ENCODE peak calls at places on chromosomes 16 and 17, in seven cellular contexts. P, I, R, Z, N, V and T are unnamed samples.

GRCh38 chr16:49280861-49281331 is 742 bp downstream of the CBLN1 start:
- DNase-seq in Z (no peak), N (no peak), I (no peak), R (no peak), P (peak; percentile 57), V (no peak), T (no peak)

GRCh38 chr16:88039591-88039990 is 88.4 kb downstream of the BANP start:
- DNase-seq in R (no peak), V (no peak), Z (no peak), N (no peak), P (no peak), I (no peak), T (no peak)

GRCh38 chr17:39634384-39634871 is 2.5 kb upstream of the STARD3 start:
- DNase-seq in P (peak; percentile 28), N (no peak), I (peak; percentile 48), V (no peak), R (peak; percentile 51), Z (peak; percentile 33), T (no peak)

GRCh38 chr16:57754354-57755060 is 18.9 kb downstream of the KATNB1 start:
- DNase-seq in N (no peak), I (no peak), V (no peak), P (no peak), Z (no peak), R (no peak), T (no peak)

GRCh38 chr16:88384222-88385111 is 1.7 kb downstream of the ZNF469 start:
- DNase-seq in I (no peak), R (no peak), V (no peak), P (no peak), N (no peak), Z (no peak), T (no peak)

GRCh38 chr16:35690413-35690812 is 2231.0 kb downstream of the TP53TG3F start:
- DNase-seq in P (no peak), V (no peak), Z (no peak), I (no peak), N (no peak), R (no peak), T (no peak)

GRCh38 chr16:14635394-14636145 is 2.8 kb downstream of the BFAR start:
- DNase-seq in N (no peak), Z (no peak), P (no peak), V (no peak), R (no peak), I (no peak), T (no peak)

GRCh38 chr17:57453841-57454240 is 197.5 kb downstream of the MSI2 start:
- DNase-seq in P (no peak), R (no peak), Z (no peak), V (no peak), N (no peak), I (no peak), T (no peak)

GRCh38 chr16:54152362-54153239 is 134.0 kb downstream of the IRX3 start:
- DNase-seq in Z (no peak), R (peak; percentile 35), N (no peak), I (no peak), P (no peak), V (no peak), T (no peak)

GRCh38 chr17:62193297-62193696 is 128.2 kb upstream of the MED13 start:
- DNase-seq in R (peak; percentile 24), I (no peak), N (no peak), Z (no peak), V (no peak), P (no peak), T (no peak)

GRCh38 chr17:75759457-75759856 is 5.5 kb downstream of the GALK1 start:
- DNase-seq in Z (no peak), N (no peak), V (no peak), I (no peak), P (no peak), R (no peak), T (no peak)

GRCh38 chr16:75820672-75821071 is 94.4 kb upstream of the CPHXL start:
- DNase-seq in R (no peak), N (no peak), P (no peak), Z (peak; percentile 3), V (no peak), I (peak; percentile 14), T (no peak)

GRCh38 chr16:12721841-12722467 is 81.7 kb downstream of the CPPED1 start:
- DNase-seq in Z (no peak), P (no peak), N (no peak), V (no peak), R (no peak), I (peak; percentile 31), T (no peak)

GRCh38 chr17:1462164-1463112 is 6.4 kb upstream of the CRK start:
- DNase-seq in P (no peak), V (no peak), Z (no peak), R (no peak), I (no peak), N (no peak), T (no peak)

GRCh38 chr17:15377608-15378007 is 36.2 kb upstream of the TEKT3 start:
- DNase-seq in R (peak; percentile 25), Z (no peak), V (no peak), P (no peak), I (peak; percentile 21), N (no peak), T (no peak)

GRCh38 chr17:46878055-46878454 is 26.7 kb downstream of the WNT9B start:
- DNase-seq in N (no peak), V (no peak), R (no peak), I (no peak), P (no peak), Z (no peak), T (no peak)

GRCh38 chr16:25371342-25371741 is 113.7 kb upstream of the ZKSCAN2 start:
- DNase-seq in N (no peak), V (no peak), P (no peak), R (no peak), Z (no peak), I (no peak), T (no peak)

GRCh38 chr16:9901-10665 is 43.3 kb downstream of the POLR3K start:
- DNase-seq in V (no peak), I (no peak), P (no peak), N (peak; percentile 24), Z (no peak), R (no peak), T (no peak)

GRCh38 chr16:75810342-75810741 is 84.1 kb upstream of the CPHXL start:
- DNase-seq in R (no peak), V (no peak), N (no peak), I (no peak), P (no peak), Z (no peak), T (no peak)

GRCh38 chr17:78779848-78780247 is 2.2 kb downstream of the CYTH1 start:
- DNase-seq in I (no peak), R (no peak), Z (peak; percentile 25), N (peak; percentile 52), P (no peak), V (peak; percentile 55), T (no peak)

GRCh38 chr16:85834741-85835140 is 35.2 kb downstream of the COX4I1 start:
- DNase-seq in R (no peak), N (no peak), V (no peak), P (no peak), Z (no peak), I (no peak), T (no peak)

GRCh38 chr16:31072540-31073072 is 1.4 kb downstream of the ZNF668 start:
- DNase-seq in N (no peak), Z (peak; percentile 41), I (peak; percentile 68), V (no peak), R (no peak), P (peak; percentile 59), T (no peak)

GRCh38 chr17:7081341-7082062 is 1.5 kb upstream of the CLEC10A start:
- DNase-seq in V (no peak), I (no peak), P (no peak), Z (no peak), R (peak; percentile 50), N (no peak), T (no peak)

GRCh38 chr17:51778842-51779241 is 379.7 kb downstream of the CA10 start:
- DNase-seq in V (no peak), N (no peak), P (no peak), R (no peak), Z (no peak), I (no peak), T (no peak)

GRCh38 chr16:2149630-2150417 is 1.4 kb downstream of the RAB26 start:
- DNase-seq in P (no peak), R (no peak), I (no peak), Z (peak; percentile 7), N (no peak), V (no peak), T (no peak)

GRCh38 chr16:8355714-8356113 is 234.6 kb downstream of the TMEM114 start:
- DNase-seq in P (no peak), Z (no peak), N (no peak), R (peak; percentile 24), I (no peak), V (no peak), T (no peak)

GRCh38 chr17:55451203-55451641 is 29.6 kb upstream of the MMD start:
- DNase-seq in Z (no peak), P (no peak), I (peak; percentile 80), N (no peak), V (no peak), R (no peak), T (no peak)

GRCh38 chr17:56597495-56597990 is 4.0 kb downstream of the NOG start:
- DNase-seq in N (no peak), Z (no peak), I (peak; percentile 15), V (no peak), R (peak; percentile 40), P (peak; percentile 3), T (no peak)

GRCh38 chr17:75693500-75694481 is 26.7 kb downstream of the SAP30BP start:
- DNase-seq in Z (peak; percentile 57), N (no peak), V (no peak), I (peak; percentile 74), R (peak; percentile 77), P (no peak), T (no peak)

GRCh38 chr16:81711609-81712329 is 67.3 kb upstream of the PLCG2 start:
- DNase-seq in N (no peak), I (peak; percentile 94), P (no peak), Z (peak; percentile 86), R (peak; percentile 80), V (no peak), T (no peak)